ENCODE peak calls at places on chromosomes 7 and 10, in six cellular contexts. U is tibial artery; K is mammary epithelial cell; S is heart left ventricle; R is Caco-2; T is CD8-positive, alpha-beta T cell. M is an unnamed sample. For H3K4me1, the result is how much of the 10 kb centered on the place peaks cover.

GRCh38 chr10:130772056-130772455 is 539.5 kb downstream of the TCERG1L start:
- DNase-seq in U (peak), K (no peak), S (no peak), R (no peak), T (no peak), M (no peak)

GRCh38 chr7:121544726-121545125 is 148.6 kb upstream of the FAM3C start:
- DNase-seq in U (no peak), K (peak), S (no peak), R (no peak), T (no peak), M (no peak)

GRCh38 chr7:76346097-76346496 is 12.7 kb downstream of the YWHAG start:
- DNase-seq in U (no peak), K (no peak), S (no peak), R (peak), T (no peak), M (peak)

GRCh38 chr7:21159506-21159905 is 268.4 kb upstream of the SP4 start:
- DNase-seq in U (no peak), K (no peak), S (no peak), R (no peak), T (no peak), M (no peak)

GRCh38 chr7:155796381-155797261 is 15.6 kb downstream of the SHH start:
- DNase-seq in U (no peak), K (no peak), S (peak), R (peak), T (peak), M (peak)

GRCh38 chr7:99383203-99383602 is 8.7 kb downstream of the ARPC1B start:
- DNase-seq in U (no peak), K (no peak), S (no peak), R (no peak), T (no peak), M (no peak)

GRCh38 chr7:135709508-135709907 is 18.5 kb downstream of the SLC13A4 start:
- DNase-seq in U (no peak), K (no peak), S (no peak), R (no peak), T (no peak), M (no peak)

GRCh38 chr10:119761106-119761505 is 35.3 kb downstream of the INPP5F start:
- DNase-seq in U (no peak), K (peak), S (no peak), R (no peak), T (no peak), M (no peak)

GRCh38 chr10:74502963-74503608 is 323.3 kb upstream of the KAT6B start:
- DNase-seq in U (no peak), K (peak), S (no peak), R (no peak), T (no peak), M (no peak)

GRCh38 chr10:114412907-114413386 is 8.6 kb upstream of the AFAP1L2 start:
- DNase-seq in U (no peak), K (peak), S (peak), R (peak), T (no peak), M (no peak)

GRCh38 chr7:114298011-114298410 is 116.6 kb upstream of the FOXP2 start:
- DNase-seq in U (no peak), K (peak), S (no peak), R (no peak), T (no peak), M (no peak)

GRCh38 chr10:48981310-48981907 is 41.8 kb upstream of the LRRC18 start:
- DNase-seq in U (peak), K (peak), S (peak), R (peak), T (peak), M (peak)

GRCh38 chr10:26711324-26711723 is 13.8 kb downstream of the PDSS1 start:
- DNase-seq in U (no peak), K (no peak), S (no peak), R (no peak), T (no peak), M (no peak)

GRCh38 chr10:102384606-102385429 is 10.7 kb upstream of the NFKB2 start:
- DNase-seq in U (no peak), K (no peak), S (no peak), R (no peak), T (no peak), M (no peak)

GRCh38 chr7:140159487-140159886 is 17.3 kb downstream of the KDM7A start:
- DNase-seq in U (no peak), K (no peak), S (no peak), R (no peak), T (no peak), M (no peak)

GRCh38 chr10:127332631-127333030 is 136.2 kb upstream of the INSYN2A start:
- DNase-seq in U (no peak), K (no peak), S (no peak), R (no peak), T (no peak), M (no peak)

GRCh38 chr7:139776486-139777303 is 1.1 kb downstream of the HIPK2 start:
- DNase-seq in U (no peak), K (no peak), S (no peak), R (peak), T (no peak), M (peak)

GRCh38 chr10:29181936-29182335 is 106.9 kb upstream of the LYZL1 start:
- DNase-seq in U (no peak), K (no peak), S (no peak), R (no peak), T (no peak), M (no peak)

GRCh38 chr10:111116762-111117445 is 40.1 kb downstream of the ADRA2A start:
- DNase-seq in U (peak), K (no peak), S (no peak), R (no peak), T (no peak), M (peak)

GRCh38 chr7:111390000-111390399 is 172.3 kb downstream of the IMMP2L start:
- DNase-seq in U (no peak), K (no peak), S (no peak), R (no peak), T (no peak), M (no peak)

GRCh38 chr7:25947669-25948516 is 204.1 kb upstream of the NFE2L3 start:
- DNase-seq in U (no peak), K (no peak), S (no peak), R (no peak), T (no peak), M (no peak)

GRCh38 chr10:29691564-29692064 is 56.8 kb upstream of the SVIL start:
- DNase-seq in U (no peak), K (no peak), S (no peak), R (no peak), T (no peak), M (no peak)

GRCh38 chr10:37146443-37146842 is 21.0 kb downstream of the ANKRD30A start:
- DNase-seq in U (no peak), K (no peak), S (no peak), R (peak), T (no peak), M (no peak)

GRCh38 chr7:127913686-127914085 is 117.6 kb downstream of the LRRC4 start:
- DNase-seq in U (no peak), K (no peak), S (no peak), R (no peak), T (no peak), M (no peak)
- TF ChIP-seq CTCF in U (no peak), K (no peak), S (no peak), R (no peak), T (no peak), M (no peak)

GRCh38 chr10:112871021-112871420 is 79.0 kb upstream of the TCF7L2 start:
- DNase-seq in U (no peak), K (no peak), S (no peak), R (no peak), T (no peak), M (no peak)
- H3K4me1 ChIP-seq in U (under half), K (under half), S (under half), R (under half), T (under half), M (under half)

DNA sequence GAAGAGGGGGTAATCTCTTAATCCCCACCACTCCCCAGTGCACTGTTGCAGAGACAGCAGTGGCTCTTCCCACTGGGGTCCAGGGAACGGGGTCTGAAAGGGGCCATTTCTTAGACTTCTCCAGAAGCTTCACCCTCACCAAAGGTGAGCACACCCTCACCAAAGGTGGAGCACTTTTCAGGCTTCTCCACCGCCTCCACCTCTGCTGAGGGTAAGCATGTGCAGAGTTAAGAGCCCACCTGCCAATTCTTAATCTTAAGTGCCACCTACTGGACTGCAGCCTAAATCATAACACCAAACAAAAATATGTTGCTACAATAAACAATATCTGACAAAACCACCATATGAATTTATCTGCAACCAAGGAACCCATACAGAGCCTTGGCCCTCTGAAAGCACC is 27.0 kb downstream of the SNX13 start:
- DNase-seq in U (no peak), K (no peak), S (no peak), R (no peak), T (no peak), M (no peak)
- TF ChIP-seq CTCF in U (no peak), K (no peak), S (no peak), R (no peak), T (no peak), M (no peak)

DNA sequence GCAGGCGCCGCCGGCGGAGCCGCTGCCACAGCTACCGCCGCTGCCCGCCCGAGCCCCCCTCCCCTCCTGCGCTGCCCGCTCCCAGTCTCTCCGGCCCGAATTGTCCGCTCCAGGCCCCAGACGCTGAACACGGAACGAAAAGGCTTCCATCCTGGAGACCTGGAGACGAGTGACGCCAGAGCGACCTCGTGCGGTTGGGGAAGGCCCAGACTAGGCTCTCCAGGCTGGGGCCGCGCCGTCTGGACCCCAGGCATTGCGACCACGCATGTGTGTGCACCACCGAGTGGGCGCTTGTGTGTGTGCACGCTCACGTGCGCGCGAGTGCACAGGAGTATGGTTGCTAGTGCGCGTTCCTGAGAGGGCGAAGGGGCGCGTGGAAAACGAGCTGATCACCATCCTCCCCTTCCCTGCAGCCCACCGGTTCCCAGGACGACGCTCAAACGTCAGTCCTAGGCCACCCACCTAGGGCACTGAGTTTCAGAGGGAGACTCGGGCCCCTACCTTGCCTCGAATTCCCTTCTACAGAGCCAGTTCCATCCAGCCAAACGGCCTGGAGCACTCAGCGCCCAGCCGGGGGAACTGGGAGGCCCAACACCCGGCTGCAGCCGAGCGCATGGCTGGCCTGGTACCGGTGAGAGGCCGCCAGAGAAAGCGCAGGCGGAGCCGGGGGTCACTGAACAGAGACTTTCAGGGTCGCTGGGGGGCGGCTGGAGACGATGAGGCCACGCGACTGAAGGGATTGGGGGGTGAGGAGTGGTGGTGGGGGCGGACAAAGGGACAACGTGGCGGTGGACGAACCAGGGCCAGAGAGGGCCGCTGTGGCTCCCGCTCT is 11.6 kb downstream of the LBX1 start:
- DNase-seq in U (no peak), K (no peak), S (peak), R (no peak), T (no peak), M (peak)
- H3K4me1 ChIP-seq in U (half or more), K (under half), S (under half), R (under half), T (under half), M (under half)

DNA sequence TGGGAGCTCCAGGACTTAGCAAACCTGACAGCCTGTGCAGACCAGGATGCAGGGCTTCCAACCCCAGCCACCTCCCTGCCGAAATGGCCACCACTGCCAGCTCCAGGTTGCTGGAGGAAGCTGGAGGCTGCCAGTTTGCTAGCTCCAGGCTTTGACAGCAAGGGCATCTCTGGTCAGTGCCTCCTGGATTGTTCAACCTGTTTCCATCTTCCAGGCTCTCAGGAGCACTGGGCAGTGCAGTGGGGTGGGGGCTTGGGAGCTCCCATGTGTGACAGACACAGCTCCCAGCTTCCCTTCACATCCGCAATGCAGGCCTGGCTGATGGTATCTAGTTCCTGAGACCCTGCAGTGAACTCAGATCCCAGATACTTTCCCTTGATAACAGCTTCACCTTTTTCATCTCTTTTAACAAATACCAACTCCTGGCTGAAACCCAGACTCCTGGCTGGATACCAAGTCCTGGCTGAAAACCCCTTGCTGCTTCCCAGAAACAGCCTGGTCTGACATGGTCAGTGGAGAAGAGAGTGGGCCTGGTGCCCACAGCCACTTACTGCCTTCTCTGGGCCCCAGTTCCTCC is 20.8 kb upstream of the RET start:
- DNase-seq in U (peak), K (no peak), S (peak), R (peak), T (no peak), M (no peak)
- TF ChIP-seq CTCF in U (no peak), K (no peak), S (no peak), R (no peak), T (no peak), M (no peak)

GRCh38 chr10:13959443-13960359 is 371.0 kb downstream of the FRMD4A start:
- DNase-seq in U (no peak), K (no peak), S (no peak), R (no peak), T (no peak), M (no peak)

GRCh38 chr10:13961096-13961495 is 369.6 kb downstream of the FRMD4A start:
- DNase-seq in U (no peak), K (peak), S (no peak), R (no peak), T (no peak), M (no peak)

GRCh38 chr10:13961853-13962252 is 368.9 kb downstream of the FRMD4A start:
- DNase-seq in U (no peak), K (no peak), S (no peak), R (no peak), T (no peak), M (no peak)

GRCh38 chr10:13957856-13958255 is 371.1 kb downstream of the PRPF18 start:
- DNase-seq in U (no peak), K (no peak), S (no peak), R (no peak), T (no peak), M (no peak)

DNA sequence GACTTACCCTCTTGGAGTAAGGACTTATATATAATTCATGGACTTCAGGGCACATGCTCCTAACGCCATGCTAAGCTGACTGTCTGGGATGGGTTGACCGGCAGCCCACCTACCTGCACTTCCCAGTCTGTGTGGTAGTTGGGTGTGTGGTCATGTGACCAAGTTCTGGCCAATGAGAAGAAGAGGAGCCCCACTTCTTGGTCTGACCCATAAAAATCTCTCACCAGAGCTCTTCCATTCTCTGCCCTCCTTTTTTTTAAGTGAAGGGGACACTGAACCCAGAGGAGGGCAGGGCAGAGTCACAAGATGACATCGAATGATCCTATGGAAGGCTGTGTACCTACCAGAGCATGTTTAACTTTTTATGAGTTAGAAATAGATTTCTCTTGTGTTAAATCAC is 370.1 kb downstream of the FRMD4A start:
- DNase-seq in U (no peak), K (no peak), S (no peak), R (no peak), T (no peak), M (no peak)
- H3K4me1 ChIP-seq in U (half or more), K (under half), S (under half), R (under half), T (under half), M (under half)

GRCh38 chr7:1530946-1531262 is 402 bp downstream of the MAFK start:
- DNase-seq in U (no peak), K (no peak), S (no peak), R (no peak), T (no peak), M (no peak)
- TF ChIP-seq CTCF in U (no peak), K (no peak), S (no peak), R (no peak), T (no peak), M (no peak)

DNA sequence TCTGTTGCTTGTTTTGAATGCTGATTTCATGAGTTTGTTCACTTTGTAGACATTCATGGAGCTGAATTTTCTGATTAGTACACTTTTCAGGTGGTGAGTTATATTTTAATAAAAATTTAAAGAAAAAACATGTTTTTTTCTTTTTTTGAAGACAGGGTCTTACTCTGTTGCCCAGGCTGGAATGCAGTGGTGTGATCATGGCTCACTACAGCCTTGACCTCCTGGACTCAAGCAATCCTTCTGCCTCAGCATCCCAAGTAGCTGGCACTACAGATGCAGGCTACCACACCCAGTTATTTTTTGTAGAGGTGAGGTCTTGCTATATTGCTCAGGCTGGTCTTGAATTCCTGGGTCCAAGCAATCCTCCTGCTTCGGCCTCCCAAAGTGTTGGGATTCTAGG is 23.7 kb downstream of the PDZD8 start:
- DNase-seq in U (no peak), K (no peak), S (no peak), R (no peak), T (no peak), M (no peak)
- H3K4me1 ChIP-seq in U (under half), K (under half), S (under half), R (under half), T (under half), M (under half)

GRCh38 chr7:5472432-5473315 is 49.0 kb upstream of the TNRC18 start:
- DNase-seq in U (no peak), K (no peak), S (no peak), R (no peak), T (no peak), M (no peak)
- TF ChIP-seq CTCF in U (no peak), K (peak), S (no peak), R (no peak), T (no peak), M (no peak)

M was measured in mucosa of descending colon.